ENCODE peak calls at places on chromosome 5, in six cellular contexts. O is mesenchymal stem cell, L is H9, G is IMR-90, X is H1, E is trophoblast cell. D is an unnamed sample.

GRCh38 chr5:41748631-41749030 is 121.6 kb downstream of the OXCT1 start:
- DNase-seq in X (no peak), G (peak; percentile 50), O (peak; percentile 47), E (no peak), L (no peak), D (no peak)

GRCh38 chr5:9818340-9818845 is 188.2 kb upstream of the TAS2R1 start:
- DNase-seq in G (no peak), E (no peak), X (no peak), O (no peak), L (no peak), D (no peak)

GRCh38 chr5:109585012-109585599 is 104.6 kb upstream of the MAN2A1 start:
- DNase-seq in L (no peak), O (peak; percentile 73), G (no peak), E (peak; percentile 3), X (no peak), D (no peak)

GRCh38 chr5:143850050-143850713 is 38.2 kb downstream of the HMHB1 start:
- DNase-seq in X (no peak), G (no peak), O (no peak), L (no peak), E (no peak), D (no peak)

GRCh38 chr5:179827684-179828083 is 7.0 kb downstream of the SQSTM1 start:
- DNase-seq in X (no peak), E (no peak), O (peak; percentile 81), G (peak; percentile 73), L (no peak), D (no peak)

GRCh38 chr5:4420177-4420576 is 720.0 kb upstream of the ADAMTS16 start:
- DNase-seq in L (no peak), O (no peak), G (no peak), X (no peak), E (no peak), D (no peak)

GRCh38 chr5:138463335-138464017 is 1.8 kb upstream of the EGR1 start:
- DNase-seq in L (no peak), E (no peak), G (no peak), X (no peak), O (no peak), D (no peak)

GRCh38 chr5:44388504-44389409 is 463 bp downstream of the FGF10 start:
- DNase-seq in X (no peak), E (no peak), L (peak; percentile 36), G (peak; percentile 2), O (peak; percentile 23), D (no peak)

GRCh38 chr5:89988129-89988528 is 421.4 kb downstream of the CETN3 start:
- DNase-seq in O (no peak), G (no peak), E (no peak), L (no peak), X (no peak), D (no peak)

GRCh38 chr5:82414043-82414393 is 135.9 kb upstream of the RPS23 start:
- DNase-seq in G (no peak), E (no peak), O (no peak), X (no peak), L (no peak), D (no peak)

GRCh38 chr5:56142620-56143431 is 90.3 kb downstream of the ANKRD55 start:
- DNase-seq in G (no peak), E (peak; percentile 73), L (no peak), O (no peak), X (no peak), D (no peak)

GRCh38 chr5:111486055-111486454 is 26.3 kb downstream of the STARD4 start:
- DNase-seq in E (no peak), L (no peak), O (no peak), G (no peak), X (no peak), D (no peak)

GRCh38 chr5:168987540-168988300 is 313.2 kb downstream of the SLIT3 start:
- DNase-seq in X (peak; percentile 25), E (peak; percentile 62), L (peak; percentile 61), G (peak; percentile 58), O (peak; percentile 61), D (peak; percentile 60)

GRCh38 chr5:92909545-92909962 is 671.5 kb downstream of the NR2F1-AS1 start:
- DNase-seq in G (peak; percentile 11), X (no peak), E (no peak), L (peak; percentile 60), O (peak; percentile 33), D (peak; percentile 63)

GRCh38 chr5:151075698-151076331 is 5.0 kb downstream of the TNIP1 start:
- DNase-seq in E (peak; percentile 99), O (peak; percentile 54), G (peak; percentile 61), X (no peak), L (no peak), D (no peak)

DNA sequence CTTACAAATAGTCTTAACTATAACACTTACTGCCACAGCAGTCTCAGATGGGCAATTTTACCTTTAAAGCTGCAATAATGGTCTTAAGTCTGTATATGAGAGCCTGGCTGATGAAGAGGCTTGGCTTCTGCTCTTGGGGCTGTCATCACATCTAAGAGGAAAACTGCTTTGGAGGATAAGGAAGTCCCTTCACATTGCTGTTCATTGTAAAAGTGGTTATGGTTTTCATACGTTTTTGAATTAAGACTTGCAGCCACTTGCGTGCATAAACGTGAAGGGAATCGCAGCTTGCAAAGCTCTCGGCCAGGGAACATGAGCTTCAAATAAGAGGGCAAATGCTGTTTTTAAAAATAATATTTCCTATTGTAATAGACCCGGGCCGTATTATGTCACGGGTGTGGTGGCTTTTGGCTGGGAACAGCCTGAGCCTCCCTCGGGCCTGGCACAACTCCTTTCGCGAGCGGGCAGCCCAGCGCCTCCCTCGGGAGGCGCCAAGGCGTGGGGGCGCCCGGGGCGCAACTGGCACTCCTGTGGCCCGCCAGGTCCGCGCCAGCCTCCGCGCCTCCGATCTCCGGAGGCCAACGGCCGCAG is 587 bp upstream of the ARHGEF28 start:
- DNase-seq in L (no peak), X (peak; percentile 15), E (no peak), O (no peak), G (peak; percentile 10), D (no peak)
- H3K18ac ChIP-seq in L (no peak overlapping the region), X (peak overlapping the region; percentile 53), E (no peak overlapping the region), O (peak overlapping the region; percentile 76), G (peak overlapping the region; percentile 30), D (peak overlapping the region; percentile 44)

DNA sequence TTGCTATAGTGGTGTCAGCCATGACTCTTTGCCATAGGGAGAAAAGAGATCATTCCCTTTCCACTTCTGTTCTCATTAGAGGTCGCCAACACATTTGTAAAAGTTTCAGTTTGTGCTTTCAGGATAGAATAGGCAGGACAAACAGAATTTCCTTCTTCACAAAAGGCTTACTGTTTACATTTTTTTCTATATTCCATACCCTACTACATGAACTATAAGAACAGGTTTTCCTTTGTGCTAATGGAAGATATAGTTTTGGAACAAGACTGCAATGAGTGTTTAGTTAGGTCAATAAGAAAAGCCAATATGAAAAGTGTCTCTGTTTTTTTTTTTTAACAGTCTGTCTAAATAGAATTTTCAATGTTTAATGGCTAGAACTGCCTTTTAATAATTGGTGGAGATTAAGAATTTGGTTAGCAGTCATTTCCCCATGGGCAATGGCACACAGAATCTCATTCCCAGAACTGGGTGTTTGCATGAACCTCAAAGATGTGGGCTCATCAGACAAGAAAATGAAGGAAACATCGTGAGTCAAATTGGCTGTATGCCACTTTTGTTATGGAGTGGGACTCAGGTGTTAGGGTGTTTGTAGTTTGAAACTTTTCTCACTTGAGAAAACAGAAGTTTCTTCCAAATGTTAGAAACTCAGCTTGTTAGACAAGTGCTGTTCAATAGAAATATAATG is 75.2 kb upstream of the PRLR start:
- DNase-seq in L (no peak), X (no peak), G (no peak), E (no peak), O (no peak), D (no peak)
- H4K91ac ChIP-seq in L (no peak overlapping the region), X (no peak overlapping the region), G (no peak overlapping the region), E (no peak overlapping the region), O (no peak overlapping the region), D (no peak overlapping the region)

DNA sequence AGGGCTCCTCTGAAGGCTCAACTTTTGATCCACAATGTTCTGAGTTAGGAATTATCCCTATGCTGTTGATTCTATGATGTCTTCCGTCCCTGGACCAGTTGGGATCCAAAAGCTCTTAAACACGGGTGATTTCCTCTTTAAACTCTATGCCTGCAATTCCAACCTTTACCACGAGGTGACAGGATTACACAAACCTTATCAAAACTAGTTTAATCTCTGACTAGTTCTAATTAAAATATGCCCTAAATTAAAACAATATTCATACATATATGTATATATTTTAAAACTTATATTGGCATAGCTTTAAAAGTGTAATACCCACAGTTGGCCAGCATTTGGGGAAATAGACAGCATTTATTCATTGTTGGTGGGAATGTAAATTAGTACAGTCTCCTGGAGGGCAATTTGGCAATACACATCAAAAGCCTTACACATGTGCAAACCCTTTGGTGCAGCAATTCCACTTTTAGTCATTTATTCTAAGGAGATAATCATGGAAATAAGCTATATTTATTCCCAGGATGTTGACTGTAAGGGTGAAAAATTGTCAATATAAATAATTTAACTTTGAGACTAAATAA is 51.6 kb upstream of the PHYKPL start:
- DNase-seq in L (no peak), X (no peak), E (no peak), G (peak; percentile 3), O (no peak), D (no peak)
- H3K27ac ChIP-seq in L (no peak overlapping the region), X (no peak overlapping the region), E (no peak overlapping the region), G (no peak overlapping the region), O (no peak overlapping the region), D (no peak overlapping the region)

DNA sequence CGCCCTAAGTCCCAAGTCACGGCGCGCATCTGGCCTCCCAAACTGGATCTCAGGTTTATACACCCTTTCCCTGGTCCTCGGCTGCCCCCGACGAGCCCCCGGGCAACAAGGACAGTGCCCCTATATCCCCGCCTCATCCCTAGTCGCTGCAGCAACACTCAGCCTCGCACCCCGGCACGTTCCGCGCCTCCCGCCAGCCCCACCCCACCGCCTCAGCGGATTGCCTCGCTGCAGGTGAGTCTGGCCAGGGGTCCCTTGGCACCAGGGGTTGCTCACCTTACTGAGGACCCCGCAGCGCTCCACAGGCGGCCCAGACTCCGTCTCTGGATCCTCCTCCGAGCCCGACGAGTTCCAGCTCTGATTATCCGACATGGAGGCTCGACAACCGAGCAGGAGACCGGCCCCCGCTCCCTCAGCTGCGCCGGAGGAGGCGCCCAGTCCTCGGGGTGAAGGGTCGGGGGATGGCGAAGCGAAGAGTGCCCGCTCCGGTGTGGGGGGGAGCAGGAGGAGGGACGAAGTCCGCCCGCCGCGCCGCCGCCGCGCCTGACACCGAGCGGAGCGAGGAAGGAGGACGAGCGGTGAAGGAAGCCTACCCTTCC is 494 bp downstream of the CERT1 start:
- DNase-seq in X (no peak), L (peak; percentile 43), O (no peak), G (peak; percentile 15), E (no peak), D (peak; percentile 23)
- H3K18ac ChIP-seq in X (peak overlapping the region; percentile 51), L (peak overlapping the region; percentile 63), O (peak overlapping the region; percentile 98), G (peak overlapping the region; percentile 39), E (peak overlapping the region; percentile 83), D (peak overlapping the region; percentile 99)

DNA sequence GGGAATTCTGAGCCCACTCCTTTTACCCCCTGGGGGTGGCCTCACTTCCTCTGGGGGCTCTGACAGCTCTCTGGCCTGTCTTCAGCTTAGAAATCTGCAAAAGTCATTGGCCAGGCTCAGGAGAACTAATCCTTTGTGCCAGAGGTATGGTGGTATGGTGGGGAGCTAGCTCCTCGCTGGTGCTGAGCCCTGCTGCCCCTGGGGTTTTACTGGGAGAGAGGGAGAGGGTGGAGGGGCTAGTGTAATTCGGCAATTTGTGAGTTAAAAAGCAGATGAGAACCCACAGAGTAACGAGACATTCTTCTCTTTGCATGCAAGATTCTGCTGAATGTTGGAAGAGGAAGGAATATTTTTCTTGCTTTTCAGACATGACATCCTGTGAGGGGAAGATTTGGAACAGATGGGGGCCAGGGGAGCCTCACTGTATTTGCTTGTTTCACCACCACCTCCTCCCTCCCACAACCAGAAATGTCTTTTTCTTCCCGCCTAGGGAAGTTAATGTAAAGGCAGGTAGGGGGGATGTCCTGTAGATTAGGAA is 65.6 kb upstream of the SPRY4 start:
- DNase-seq in X (no peak), O (peak; percentile 29), E (no peak), G (no peak), L (no peak), D (no peak)
- H4K91ac ChIP-seq in X (peak overlapping the region; percentile 38), O (peak overlapping the region; percentile 95), E (no peak overlapping the region), G (no peak overlapping the region), L (no peak overlapping the region), D (no peak overlapping the region)

D was measured in neuronal stem cell.